ENCODE peak calls at places on chromosome 4, in five cellular contexts. D is A549; P is IMR-90; Q is CD8-positive, alpha-beta memory T cell; T is ascending aorta. R is an unnamed sample. For H3K4me1, the result is how much of the 10 kb centered on the place peaks cover.

GRCh38 chr4:138305055-138305454 is 62.9 kb upstream of the SLC7A11 start:
- DNase-seq in T (no peak), Q (no peak), D (no peak), P (no peak), R (no peak)

GRCh38 chr4:188783606-188784157 is 644.4 kb downstream of the TRIML1 start:
- DNase-seq in P (no peak), D (no peak), T (no peak), Q (no peak), R (no peak)

GRCh38 chr4:58658701-58659100 is 1548.5 kb upstream of the IGFBP7 start:
- DNase-seq in Q (no peak), P (no peak), D (no peak), T (no peak), R (no peak)

GRCh38 chr4:149549911-149550310 is 265.7 kb downstream of the IQCM start:
- DNase-seq in D (no peak), T (no peak), P (no peak), Q (no peak), R (no peak)

GRCh38 chr4:109294006-109294405 is 8.5 kb downstream of the COL25A1 start:
- DNase-seq in P (no peak), Q (no peak), T (no peak), D (no peak), R (no peak)

GRCh38 chr4:102449751-102450352 is 51.3 kb upstream of the NFKB1 start:
- DNase-seq in D (peak), T (no peak), Q (peak), P (peak), R (no peak)

GRCh38 chr4:30330894-30331652 is 389.1 kb upstream of the PCDH7 start:
- DNase-seq in Q (no peak), P (no peak), T (no peak), D (no peak), R (no peak)

GRCh38 chr4:93317571-93317970 is 511.0 kb upstream of the ATOH1 start:
- DNase-seq in P (no peak), Q (no peak), T (no peak), D (no peak), R (no peak)

GRCh38 chr4:3375688-3376087 is 66.1 kb upstream of the HGFAC start:
- DNase-seq in T (no peak), Q (no peak), P (peak), D (no peak), R (no peak)

DNA sequence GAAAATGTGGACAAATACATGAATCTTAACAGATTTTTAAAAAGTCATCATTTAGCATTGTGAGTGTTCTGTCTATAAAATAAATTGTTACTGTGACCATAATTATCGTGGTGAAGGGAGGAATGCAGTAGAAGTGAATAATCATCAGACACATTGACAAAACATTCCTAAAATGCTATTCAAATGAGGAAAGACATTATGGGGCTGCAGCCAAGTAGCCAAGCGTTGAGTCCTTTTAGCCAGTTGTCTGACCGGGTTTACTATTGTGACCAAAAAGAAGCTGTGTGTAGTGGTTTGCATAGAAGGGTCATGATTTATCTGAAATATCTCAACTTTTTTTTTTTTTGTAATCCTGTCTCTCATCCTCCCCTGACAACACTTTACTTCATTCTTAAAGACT is 19.5 kb downstream of the WWC2 start:
- DNase-seq in D (no peak), T (no peak), Q (no peak), P (peak), R (no peak)
- H3K27ac ChIP-seq in D (no peak), T (peak), Q (no peak), P (no peak), R (no peak)

DNA sequence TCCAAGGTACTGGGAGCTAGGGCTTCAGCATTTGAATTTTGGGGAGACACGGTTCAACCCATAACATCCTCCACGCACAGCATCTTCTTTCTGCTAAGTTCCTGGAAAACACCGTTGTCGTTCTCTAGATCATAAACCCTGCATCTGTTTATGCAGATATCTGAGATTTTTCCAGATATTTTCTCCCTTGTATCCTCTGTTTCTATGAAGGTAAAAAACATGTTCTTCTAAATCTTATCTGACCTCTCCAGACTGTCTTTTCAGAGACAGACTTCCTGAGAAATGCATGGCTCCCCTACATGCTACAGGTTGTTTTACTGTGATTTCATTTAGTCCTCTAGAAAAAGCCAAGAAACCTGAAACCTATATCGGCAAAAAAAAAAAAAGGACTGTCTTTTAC is 152.3 kb upstream of the KLF3 start:
- DNase-seq in Q (no peak), T (no peak), P (no peak), D (no peak), R (no peak)
- H3K4me1 ChIP-seq in Q (half or more), T (under half), P (under half), D (under half), R (under half)

GRCh38 chr4:26331380-26331945 is 10.6 kb downstream of the RBPJ start:
- DNase-seq in P (no peak), Q (no peak), T (no peak), D (no peak), R (no peak)
- H3K27ac ChIP-seq in P (no peak), Q (no peak), T (no peak), D (no peak), R (no peak)

GRCh38 chr4:7422098-7422897 is 12.4 kb downstream of the PSAPL1 start:
- DNase-seq in P (no peak), Q (no peak), D (no peak), T (peak), R (peak)

GRCh38 chr4:7420661-7421040 is 14.1 kb downstream of the PSAPL1 start:
- DNase-seq in Q (no peak), D (no peak), T (peak), P (no peak), R (peak)

GRCh38 chr4:7419961-7420660 is 14.6 kb downstream of the PSAPL1 start:
- DNase-seq in P (no peak), Q (no peak), T (peak), D (no peak), R (no peak)

GRCh38 chr4:7422898-7423180 is 11.9 kb downstream of the PSAPL1 start:
- DNase-seq in P (no peak), Q (no peak), D (no peak), T (peak), R (no peak)

GRCh38 chr4:7421356-7422097 is 13.2 kb downstream of the PSAPL1 start:
- DNase-seq in D (no peak), P (no peak), T (no peak), Q (no peak), R (no peak)
- H3K4me1 ChIP-seq in D (under half), P (under half), T (under half), Q (under half), R (under half)